ENCODE peak calls at places on chromosome X, in eight cellular contexts. T, D, V, X, J, W, B and U are unnamed samples.

GRCh38 chrX:41350976-41351569 is 17.1 kb downstream of the DDX3X start:
- DNase-seq in X (no peak), B (no peak), D (no peak), J (no peak), W (no peak), T (no peak), V (no peak), U (no peak)

GRCh38 chrX:21798677-21799219 is 40.7 kb upstream of the MBTPS2 start:
- DNase-seq in W (no peak), J (peak), T (no peak), D (peak), X (no peak), B (no peak), V (no peak), U (no peak)

GRCh38 chrX:9483376-9483775 is 18.5 kb downstream of the TBL1X start:
- DNase-seq in W (no peak), D (no peak), B (no peak), V (no peak), J (no peak), X (no peak), T (no peak), U (no peak)

GRCh38 chrX:13688384-13688771 is 550 bp upstream of the RAB9A start:
- DNase-seq in V (no peak), B (no peak), X (no peak), J (no peak), D (no peak), W (no peak), T (no peak), U (no peak)

GRCh38 chrX:69748055-69748454 is 132.1 kb downstream of the EDA start:
- DNase-seq in D (no peak), V (no peak), B (no peak), X (no peak), T (no peak), J (no peak), W (no peak), U (no peak)

GRCh38 chrX:132270699-132271098 is 51.5 kb upstream of the RAP2C start:
- DNase-seq in V (peak), W (no peak), D (peak), J (no peak), T (no peak), X (no peak), B (peak), U (peak)

GRCh38 chrX:120310861-120311631 is at the start of gene TMEM255A:
- DNase-seq in V (peak), J (no peak), B (peak), D (no peak), W (no peak), T (no peak), X (peak), U (peak)

GRCh38 chrX:15855562-15856256 is 1.1 kb upstream of the AP1S2 start:
- DNase-seq in J (no peak), V (no peak), W (no peak), B (no peak), T (no peak), X (peak), D (no peak), U (no peak)

GRCh38 chrX:48165246-48165645 is 31.3 kb downstream of the SSX5 start:
- DNase-seq in V (no peak), T (no peak), X (no peak), B (no peak), D (no peak), J (no peak), W (no peak), U (no peak)

GRCh38 chrX:154097003-154097596 is 417 bp downstream of the MECP2 start:
- DNase-seq in W (peak), V (peak), D (peak), J (peak), X (peak), B (peak), T (peak), U (peak)

GRCh38 chrX:48025561-48025960 is 18.8 kb downstream of the SPACA5 start:
- DNase-seq in J (peak), D (peak), B (no peak), X (peak), T (peak), W (no peak), V (no peak), U (peak)

GRCh38 chrX:16610121-16610565 is 39.8 kb upstream of the S100G start:
- DNase-seq in J (no peak), D (no peak), T (no peak), V (no peak), B (no peak), W (no peak), X (no peak), U (no peak)

GRCh38 chrX:73563740-73564073 is 710 bp downstream of the CHIC1 start:
- DNase-seq in J (no peak), W (no peak), B (no peak), T (no peak), V (no peak), D (no peak), X (no peak), U (no peak)

GRCh38 chrX:155747520-155747919 is 133.6 kb upstream of the VAMP7 start:
- DNase-seq in D (peak), V (peak), X (peak), T (peak), J (peak), B (no peak), W (peak), U (no peak)

GRCh38 chrX:44202596-44202995 is 140.9 kb downstream of the EFHC2 start:
- DNase-seq in V (no peak), J (no peak), W (no peak), B (no peak), T (no peak), X (no peak), D (no peak), U (no peak)

GRCh38 chrX:65127804-65128203 is 151.6 kb upstream of the ZC4H2 start:
- DNase-seq in V (no peak), D (no peak), T (no peak), X (no peak), J (no peak), B (no peak), W (no peak), U (no peak)

GRCh38 chrX:17475820-17476219 is 100.8 kb downstream of the NHS start:
- DNase-seq in J (no peak), V (no peak), W (no peak), X (peak), B (no peak), D (no peak), T (no peak), U (no peak)

GRCh38 chrX:152025656-152026440 is 51.4 kb upstream of the GABRE start:
- DNase-seq in X (no peak), W (no peak), V (no peak), J (no peak), T (no peak), B (no peak), D (no peak), U (no peak)

GRCh38 chrX:148380614-148381561 is 119.5 kb upstream of the AFF2 start:
- DNase-seq in V (no peak), J (no peak), B (no peak), D (no peak), T (no peak), X (peak), W (no peak), U (no peak)

GRCh38 chrX:10117864-10118377 is 38.9 kb upstream of the CLCN4 start:
- DNase-seq in B (no peak), D (no peak), W (no peak), J (no peak), V (no peak), T (no peak), X (no peak), U (no peak)

GRCh38 chrX:151402719-151403390 is 5.8 kb downstream of the VMA21 start:
- DNase-seq in J (peak), B (no peak), X (peak), D (peak), W (no peak), T (no peak), V (no peak), U (no peak)

GRCh38 chrX:153688900-153689590 is 1.3 kb downstream of the SLC6A8 start:
- DNase-seq in J (peak), V (peak), W (peak), D (peak), X (peak), T (no peak), B (no peak), U (no peak)

GRCh38 chrX:110944793-110945466 is 149.3 kb upstream of the CHRDL1 start:
- DNase-seq in B (peak), V (no peak), W (no peak), T (no peak), X (no peak), J (peak), D (no peak), U (peak)

GRCh38 chrX:56233682-56234081 is 1.5 kb downstream of the KLF8 start:
- DNase-seq in X (peak), B (peak), J (no peak), D (peak), W (no peak), T (peak), V (peak), U (peak)

DNA sequence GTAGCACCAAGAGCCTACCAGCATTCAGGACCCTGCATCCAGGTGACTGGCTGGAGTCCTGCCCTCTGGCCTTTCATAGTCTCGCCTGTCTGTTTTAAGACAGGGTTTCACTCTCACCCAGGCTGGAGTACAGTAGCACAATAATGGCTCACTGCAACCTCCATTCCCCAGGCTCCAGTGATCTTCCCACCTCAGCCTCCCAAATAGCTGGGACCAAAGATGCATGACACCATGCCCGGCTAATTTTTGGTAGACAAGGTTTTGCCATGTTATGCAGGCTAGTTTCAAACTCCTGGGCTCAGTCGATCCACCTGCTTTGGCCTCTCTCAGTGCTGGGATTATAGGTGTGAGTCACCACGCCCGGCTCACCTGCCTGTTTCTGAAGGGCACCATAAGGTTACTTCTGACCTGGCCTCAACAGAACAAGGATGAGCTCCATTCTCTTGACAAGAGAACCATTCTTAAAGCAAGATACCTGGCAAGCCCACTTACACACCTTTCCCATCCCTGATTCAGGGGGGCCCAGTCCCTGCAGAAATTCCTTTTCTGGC is 6.7 kb downstream of the RPS4X start:
- DNase-seq in B (no peak), T (no peak), J (no peak), X (no peak), D (no peak), W (no peak), V (no peak), U (no peak)
- TF ChIP-seq POLR2A in B (no peak), T (no peak), J (no peak), X (no peak), D (no peak), W (no peak), V (no peak), U (no peak)

DNA sequence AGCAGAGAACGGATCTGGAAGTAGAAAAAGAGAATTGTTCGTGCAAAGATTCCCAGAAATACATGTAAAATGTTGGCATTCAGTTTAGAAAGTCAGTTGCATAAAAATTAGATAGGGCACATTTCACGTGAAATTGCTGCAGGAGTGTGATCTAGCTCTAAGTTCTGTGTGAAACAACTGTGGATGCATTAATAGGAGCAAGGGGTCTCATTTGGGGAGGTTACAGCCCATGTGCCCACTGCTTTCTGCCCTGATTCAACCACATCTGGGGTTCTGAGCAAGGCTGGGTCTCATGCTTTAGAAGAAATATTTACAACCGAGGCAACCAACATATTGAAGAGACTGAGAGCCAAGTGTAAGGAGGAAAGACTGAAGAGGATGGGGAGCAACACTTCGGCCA is 639.0 kb downstream of the BCOR start:
- DNase-seq in W (no peak), V (no peak), B (no peak), J (no peak), T (no peak), X (no peak), D (no peak), U (no peak)
- TF ChIP-seq CTCF in W (no peak), V (no peak), B (no peak), J (no peak), T (no peak), X (no peak), D (no peak), U (no peak)

DNA sequence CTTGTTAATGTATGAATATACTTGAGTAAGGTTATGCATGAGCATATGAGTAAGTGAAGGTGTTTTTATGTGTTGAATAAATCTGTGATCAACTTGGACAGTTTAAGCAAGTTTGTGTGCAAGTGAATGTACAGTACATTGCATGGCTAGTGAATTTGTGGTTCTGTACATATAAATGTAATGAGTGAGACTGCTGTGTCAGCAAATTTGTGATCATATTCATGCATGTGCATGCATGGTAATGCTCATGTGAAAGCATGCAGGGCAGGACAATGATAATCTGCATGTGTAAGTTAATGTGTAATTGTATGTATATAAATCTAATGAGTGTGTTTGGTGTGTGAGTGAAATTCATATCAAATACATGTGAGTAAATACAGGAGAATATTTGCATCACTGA is 188.5 kb downstream of the PWWP3B start:
- DNase-seq in W (no peak), J (no peak), T (no peak), X (no peak), V (no peak), D (no peak), B (no peak), U (no peak)
- TF ChIP-seq POLR2A in W (no peak), J (no peak), T (no peak), X (no peak), V (no peak), D (no peak), B (no peak), U (no peak)

DNA sequence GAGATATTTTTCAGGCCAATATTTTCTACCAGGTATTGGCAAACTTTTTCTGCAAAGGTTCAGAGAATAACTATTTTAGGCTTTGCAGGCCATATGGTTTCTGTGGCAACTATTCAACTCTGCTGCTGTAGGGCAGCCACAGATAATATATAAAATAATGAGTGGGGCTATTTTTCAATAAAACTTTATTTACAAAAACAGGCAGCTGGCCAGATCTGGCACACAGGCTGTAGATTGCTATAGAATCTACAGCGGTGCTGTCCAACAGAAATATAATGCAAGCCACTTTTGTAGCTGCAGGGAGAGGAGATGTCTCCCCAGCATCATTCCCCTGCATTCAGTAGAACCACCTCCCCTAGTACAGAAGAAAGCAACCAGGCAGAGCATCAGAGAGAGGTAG is 97.6 kb upstream of the BCOR start:
- DNase-seq in B (no peak), X (no peak), D (no peak), V (no peak), W (no peak), J (no peak), T (no peak), U (no peak)
- TF ChIP-seq CTCF in B (no peak), X (no peak), D (no peak), V (no peak), W (no peak), J (no peak), T (no peak), U (no peak)

GRCh38 chrX:103685396-103685795 is 1.1 kb downstream of the MORF4L2 start:
- DNase-seq in J (no peak), W (no peak), X (no peak), D (no peak), B (no peak), T (no peak), V (no peak), U (no peak)

GRCh38 chrX:103687696-103688191 is 1.2 kb upstream of the MORF4L2 start:
- DNase-seq in T (peak), V (peak), X (peak), W (peak), B (peak), J (peak), D (peak), U (peak)

GRCh38 chrX:103688949-103689348 is 2.5 kb upstream of the MORF4L2 start:
- DNase-seq in B (no peak), X (no peak), D (no peak), J (no peak), W (no peak), T (no peak), V (no peak), U (no peak)

GRCh38 chrX:103686199-103687072 is at the start of gene MORF4L2:
- DNase-seq in X (peak), D (peak), W (peak), T (peak), J (peak), V (peak), B (peak), U (peak)

GRCh38 chrX:103687073-103687695 is 685 bp upstream of the MORF4L2 start:
- DNase-seq in V (peak), D (peak), X (peak), J (peak), W (peak), B (peak), T (peak), U (peak)
- TF ChIP-seq POLR2A in V (peak), D (peak), X (peak), J (no peak), W (peak), B (peak), T (peak), U (no peak)

GRCh38 chrX:24225265-24225664 is 75.7 kb downstream of the ZFX start:
- DNase-seq in X (no peak), B (no peak), J (no peak), W (no peak), D (no peak), V (no peak), T (no peak), U (no peak)

GRCh38 chrX:24229967-24230366 is 80.4 kb downstream of the ZFX start:
- DNase-seq in D (no peak), J (no peak), V (peak), X (peak), T (no peak), B (no peak), W (no peak), U (no peak)

GRCh38 chrX:24229400-24229879 is 79.9 kb downstream of the ZFX start:
- DNase-seq in D (no peak), B (no peak), W (no peak), V (no peak), X (peak), J (no peak), T (no peak), U (no peak)

GRCh38 chrX:24228596-24228995 is 79.1 kb downstream of the ZFX start:
- DNase-seq in X (no peak), B (no peak), V (no peak), D (no peak), W (no peak), J (no peak), T (no peak), U (no peak)

GRCh38 chrX:24226176-24226575 is 76.6 kb downstream of the ZFX start:
- DNase-seq in X (no peak), D (no peak), B (no peak), V (no peak), W (no peak), J (no peak), T (no peak), U (no peak)
- TF ChIP-seq CTCF in X (no peak), D (no peak), B (no peak), V (no peak), W (no peak), J (no peak), T (no peak), U (no peak)

GRCh38 chrX:71393919-71394318 is 27.8 kb downstream of the TAF1 start:
- DNase-seq in W (no peak), X (no peak), B (no peak), V (no peak), T (no peak), D (no peak), J (no peak), U (no peak)
- TF ChIP-seq POLR2A in W (no peak), X (no peak), B (no peak), V (no peak), T (no peak), D (no peak), J (no peak), U (no peak)